ENCODE peak calls at places on chromosomes 1 and 21, in ten cellular contexts. One of them, this sample, is unnamed.

GRCh38 chr1:159913451-159914192 is 11.7 kb downstream of the TAGLN2 start:
- DNase-seq in CD8-positive, alpha-beta memory T cell: no peak
- DNase-seq in aorta: peak; percentile 29
- DNase-seq in astrocyte: no peak
- DNase-seq in testis: no peak
- DNase-seq in OCI-LY7: no peak
- DNase-seq in hepatocyte: no peak
- DNase-seq in GM23248: no peak
- DNase-seq in effector memory CD4-positive, alpha-beta T cell: no peak
- DNase-seq in mammary epithelial cell: peak; percentile 58
- DNase-seq in this sample: no peak

GRCh38 chr1:143660354-143660941 is 311.3 kb downstream of the FAM72C start:
- DNase-seq in astrocyte: no peak
- DNase-seq in GM23248: no peak
- DNase-seq in testis: no peak
- DNase-seq in mammary epithelial cell: no peak
- DNase-seq in OCI-LY7: no peak
- DNase-seq in hepatocyte: no peak
- DNase-seq in CD8-positive, alpha-beta memory T cell: no peak
- DNase-seq in effector memory CD4-positive, alpha-beta T cell: no peak
- DNase-seq in aorta: no peak
- DNase-seq in this sample: no peak

GRCh38 chr1:67441183-67441582 is 11.0 kb upstream of the SERBP1 start:
- DNase-seq in hepatocyte: peak; percentile 53
- DNase-seq in astrocyte: peak; percentile 48
- DNase-seq in GM23248: peak; percentile 46
- DNase-seq in aorta: peak; percentile 85
- DNase-seq in testis: peak; percentile 58
- DNase-seq in effector memory CD4-positive, alpha-beta T cell: no peak
- DNase-seq in OCI-LY7: peak; percentile 22
- DNase-seq in mammary epithelial cell: no peak
- DNase-seq in CD8-positive, alpha-beta memory T cell: no peak
- DNase-seq in this sample: no peak

GRCh38 chr1:81499487-81499886 is 301.2 kb upstream of the ADGRL2 start:
- DNase-seq in hepatocyte: no peak
- DNase-seq in CD8-positive, alpha-beta memory T cell: no peak
- DNase-seq in astrocyte: no peak
- DNase-seq in GM23248: no peak
- DNase-seq in OCI-LY7: no peak
- DNase-seq in mammary epithelial cell: no peak
- DNase-seq in effector memory CD4-positive, alpha-beta T cell: no peak
- DNase-seq in testis: no peak
- DNase-seq in aorta: no peak
- DNase-seq in this sample: no peak

GRCh38 chr1:177969825-177970371 is at the start of gene SEC16B:
- DNase-seq in astrocyte: no peak
- DNase-seq in effector memory CD4-positive, alpha-beta T cell: no peak
- DNase-seq in OCI-LY7: no peak
- DNase-seq in hepatocyte: peak; percentile 85
- DNase-seq in CD8-positive, alpha-beta memory T cell: no peak
- DNase-seq in aorta: no peak
- DNase-seq in testis: no peak
- DNase-seq in GM23248: no peak
- DNase-seq in mammary epithelial cell: no peak
- DNase-seq in this sample: no peak

GRCh38 chr21:15255359-15256157 is 190.8 kb upstream of the NRIP1 start:
- DNase-seq in testis: peak; percentile 16
- DNase-seq in OCI-LY7: no peak
- DNase-seq in astrocyte: no peak
- DNase-seq in mammary epithelial cell: no peak
- DNase-seq in aorta: no peak
- DNase-seq in GM23248: no peak
- DNase-seq in CD8-positive, alpha-beta memory T cell: no peak
- DNase-seq in effector memory CD4-positive, alpha-beta T cell: no peak
- DNase-seq in hepatocyte: no peak
- DNase-seq in this sample: no peak

GRCh38 chr1:32881871-32882850 is 4.1 kb upstream of the HPCA start:
- DNase-seq in mammary epithelial cell: no peak
- DNase-seq in aorta: no peak
- DNase-seq in OCI-LY7: no peak
- DNase-seq in CD8-positive, alpha-beta memory T cell: no peak
- DNase-seq in astrocyte: no peak
- DNase-seq in GM23248: no peak
- DNase-seq in effector memory CD4-positive, alpha-beta T cell: no peak
- DNase-seq in hepatocyte: no peak
- DNase-seq in testis: no peak
- DNase-seq in this sample: no peak

GRCh38 chr1:208061118-208061517 is 150.2 kb upstream of the CD34 start:
- DNase-seq in OCI-LY7: no peak
- DNase-seq in mammary epithelial cell: no peak
- DNase-seq in GM23248: no peak
- DNase-seq in CD8-positive, alpha-beta memory T cell: no peak
- DNase-seq in hepatocyte: no peak
- DNase-seq in testis: no peak
- DNase-seq in aorta: no peak
- DNase-seq in effector memory CD4-positive, alpha-beta T cell: no peak
- DNase-seq in astrocyte: no peak
- DNase-seq in this sample: no peak

GRCh38 chr21:28521932-28522826 is 470.5 kb downstream of the LTN1 start:
- DNase-seq in CD8-positive, alpha-beta memory T cell: peak; percentile 4
- DNase-seq in aorta: no peak
- DNase-seq in testis: peak; percentile 14
- DNase-seq in mammary epithelial cell: no peak
- DNase-seq in OCI-LY7: peak; percentile 39
- DNase-seq in astrocyte: no peak
- DNase-seq in GM23248: peak; percentile 62
- DNase-seq in effector memory CD4-positive, alpha-beta T cell: no peak
- DNase-seq in hepatocyte: peak; percentile 50
- DNase-seq in this sample: no peak

GRCh38 chr1:92709738-92710137 is 75.2 kb downstream of the EVI5 start:
- DNase-seq in effector memory CD4-positive, alpha-beta T cell: no peak
- DNase-seq in hepatocyte: peak; percentile 67
- DNase-seq in mammary epithelial cell: peak; percentile 47
- DNase-seq in aorta: no peak
- DNase-seq in OCI-LY7: no peak
- DNase-seq in astrocyte: peak; percentile 86
- DNase-seq in GM23248: peak; percentile 65
- DNase-seq in CD8-positive, alpha-beta memory T cell: no peak
- DNase-seq in testis: no peak
- DNase-seq in this sample: no peak

GRCh38 chr1:36159614-36160387 is 3.8 kb downstream of the MAP7D1 start:
- DNase-seq in GM23248: no peak
- DNase-seq in CD8-positive, alpha-beta memory T cell: no peak
- DNase-seq in astrocyte: no peak
- DNase-seq in mammary epithelial cell: no peak
- DNase-seq in testis: no peak
- DNase-seq in effector memory CD4-positive, alpha-beta T cell: no peak
- DNase-seq in OCI-LY7: no peak
- DNase-seq in aorta: no peak
- DNase-seq in hepatocyte: no peak
- DNase-seq in this sample: no peak

GRCh38 chr1:201140235-201140940 is 13.4 kb upstream of the ASCL5 start:
- DNase-seq in aorta: no peak
- DNase-seq in OCI-LY7: no peak
- DNase-seq in astrocyte: no peak
- DNase-seq in testis: no peak
- DNase-seq in hepatocyte: no peak
- DNase-seq in CD8-positive, alpha-beta memory T cell: no peak
- DNase-seq in GM23248: no peak
- DNase-seq in mammary epithelial cell: no peak
- DNase-seq in effector memory CD4-positive, alpha-beta T cell: no peak
- DNase-seq in this sample: no peak

GRCh38 chr1:201138311-201138840 is 11.4 kb upstream of the ASCL5 start:
- DNase-seq in mammary epithelial cell: no peak
- DNase-seq in GM23248: peak; percentile 16
- DNase-seq in hepatocyte: no peak
- DNase-seq in astrocyte: no peak
- DNase-seq in testis: no peak
- DNase-seq in effector memory CD4-positive, alpha-beta T cell: no peak
- DNase-seq in CD8-positive, alpha-beta memory T cell: no peak
- DNase-seq in OCI-LY7: no peak
- DNase-seq in aorta: peak; percentile 30
- DNase-seq in this sample: no peak

GRCh38 chr1:201137579-201138310 is 10.8 kb upstream of the ASCL5 start:
- DNase-seq in testis: peak; percentile 36
- DNase-seq in hepatocyte: peak; percentile 69
- DNase-seq in mammary epithelial cell: peak; percentile 68
- DNase-seq in OCI-LY7: no peak
- DNase-seq in effector memory CD4-positive, alpha-beta T cell: no peak
- DNase-seq in CD8-positive, alpha-beta memory T cell: no peak
- DNase-seq in GM23248: peak; percentile 97
- DNase-seq in astrocyte: peak; percentile 92
- DNase-seq in aorta: peak; percentile 89
- DNase-seq in this sample: no peak

GRCh38 chr1:201139756-201140155 is 12.8 kb upstream of the ASCL5 start:
- DNase-seq in effector memory CD4-positive, alpha-beta T cell: no peak
- DNase-seq in OCI-LY7: no peak
- DNase-seq in astrocyte: no peak
- DNase-seq in CD8-positive, alpha-beta memory T cell: no peak
- DNase-seq in GM23248: no peak
- DNase-seq in mammary epithelial cell: no peak
- DNase-seq in aorta: no peak
- DNase-seq in testis: no peak
- DNase-seq in hepatocyte: no peak
- DNase-seq in this sample: no peak

DNA sequence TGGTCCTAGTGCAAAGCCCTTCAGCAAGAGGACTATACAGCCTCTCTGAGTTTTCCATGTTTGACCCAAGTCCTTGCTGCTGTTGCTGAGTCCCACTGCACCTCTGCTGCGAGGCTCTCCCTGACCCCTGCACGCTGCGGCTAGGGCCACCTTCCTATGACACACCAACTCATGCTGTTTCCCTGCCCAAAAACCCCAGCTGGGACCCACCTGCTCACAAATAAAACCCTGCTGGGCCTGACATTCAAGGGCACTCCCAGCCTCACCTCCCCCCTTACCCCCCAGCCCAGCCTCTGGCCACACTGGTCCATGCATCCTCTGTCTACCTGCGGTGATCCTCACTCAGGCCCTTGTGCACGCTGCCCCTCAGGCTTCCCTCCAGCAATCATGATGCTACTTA is 12.3 kb upstream of the ASCL5 start:
- DNase-seq in hepatocyte: no peak
- DNase-seq in OCI-LY7: no peak
- DNase-seq in aorta: peak; percentile 28
- DNase-seq in GM23248: no peak
- DNase-seq in effector memory CD4-positive, alpha-beta T cell: no peak
- DNase-seq in astrocyte: no peak
- DNase-seq in mammary epithelial cell: no peak
- DNase-seq in testis: no peak
- DNase-seq in CD8-positive, alpha-beta memory T cell: no peak
- DNase-seq in this sample: no peak
- H3K36me3 ChIP-seq in hepatocyte: no peaks in the 10 kb centered on the region
- H3K36me3 ChIP-seq in OCI-LY7: peaks cover 10% of the 10 kb centered on the region
- H3K36me3 ChIP-seq in aorta: peaks cover 8% of the 10 kb centered on the region
- H3K36me3 ChIP-seq in GM23248: no peaks in the 10 kb centered on the region
- H3K36me3 ChIP-seq in effector memory CD4-positive, alpha-beta T cell: peaks cover 40% of the 10 kb centered on the region
- H3K36me3 ChIP-seq in astrocyte: peaks cover 16% of the 10 kb centered on the region
- H3K36me3 ChIP-seq in mammary epithelial cell: peaks cover 5% of the 10 kb centered on the region
- H3K36me3 ChIP-seq in testis: no peaks in the 10 kb centered on the region
- H3K36me3 ChIP-seq in CD8-positive, alpha-beta memory T cell: peaks cover 14% of the 10 kb centered on the region
- H3K36me3 ChIP-seq in this sample: peaks cover 19% of the 10 kb centered on the region

DNA sequence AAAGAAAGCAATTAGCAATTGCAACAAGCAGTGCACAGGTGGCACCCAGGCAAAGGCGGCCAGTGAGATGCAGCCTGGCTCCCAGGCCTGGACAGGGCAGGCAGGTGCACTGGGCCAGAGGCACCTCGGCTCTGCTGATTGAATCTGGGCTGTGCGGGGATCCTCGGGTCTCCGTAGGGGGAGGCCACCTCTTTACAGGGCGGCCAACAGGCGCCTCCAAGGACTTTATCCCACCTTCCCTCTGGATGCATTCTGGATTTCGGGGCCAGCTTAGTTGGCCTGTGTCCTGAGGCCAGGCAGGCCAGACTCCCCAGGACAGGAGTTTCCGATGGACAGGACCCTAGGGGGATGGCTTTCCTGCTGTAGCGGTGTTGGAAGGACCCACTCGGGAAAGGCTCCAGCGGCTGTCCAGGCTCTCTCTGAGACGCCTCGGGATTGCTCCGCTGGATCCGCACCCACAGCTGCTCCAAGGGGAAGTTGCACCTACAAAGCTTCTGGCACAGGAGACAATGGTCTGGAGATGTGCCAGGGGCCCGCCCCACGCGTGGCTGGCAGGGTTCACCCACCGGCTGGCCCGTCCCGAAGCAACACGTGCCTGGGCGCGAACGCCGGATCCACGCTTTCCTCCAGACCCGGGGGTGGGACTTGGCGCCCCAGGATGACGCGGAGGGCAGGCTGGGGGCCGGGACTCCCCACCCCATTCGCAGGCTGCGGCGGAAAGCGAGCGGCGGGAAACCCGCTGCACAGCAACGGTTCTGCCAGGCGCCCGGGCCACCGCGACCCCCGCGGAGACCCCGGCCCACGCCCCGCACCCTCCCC is 810 bp downstream of the SLC19A1 start:
- DNase-seq in hepatocyte: peak; percentile 67
- DNase-seq in mammary epithelial cell: peak; percentile 39
- DNase-seq in testis: peak; percentile 77
- DNase-seq in GM23248: peak; percentile 74
- DNase-seq in aorta: peak; percentile 86
- DNase-seq in astrocyte: peak; percentile 21
- DNase-seq in effector memory CD4-positive, alpha-beta T cell: peak; percentile 64
- DNase-seq in CD8-positive, alpha-beta memory T cell: peak; percentile 70
- DNase-seq in OCI-LY7: peak; percentile 68
- DNase-seq in this sample: peak; percentile 67
- H3K4me3 ChIP-seq in hepatocyte: peak overlapping the region; percentile 85
- H3K4me3 ChIP-seq in mammary epithelial cell: peak overlapping the region; percentile 54
- H3K4me3 ChIP-seq in testis: peak overlapping the region; percentile 67
- H3K4me3 ChIP-seq in GM23248: peak overlapping the region; percentile 74
- H3K4me3 ChIP-seq in aorta: peak overlapping the region; percentile 65
- H3K4me3 ChIP-seq in astrocyte: peak overlapping the region; percentile 59
- H3K4me3 ChIP-seq in effector memory CD4-positive, alpha-beta T cell: peak overlapping the region; percentile 56
- H3K4me3 ChIP-seq in CD8-positive, alpha-beta memory T cell: peak overlapping the region; percentile 48
- H3K4me3 ChIP-seq in OCI-LY7: peak overlapping the region; percentile 71
- H3K4me3 ChIP-seq in this sample: no peak overlapping the region

DNA sequence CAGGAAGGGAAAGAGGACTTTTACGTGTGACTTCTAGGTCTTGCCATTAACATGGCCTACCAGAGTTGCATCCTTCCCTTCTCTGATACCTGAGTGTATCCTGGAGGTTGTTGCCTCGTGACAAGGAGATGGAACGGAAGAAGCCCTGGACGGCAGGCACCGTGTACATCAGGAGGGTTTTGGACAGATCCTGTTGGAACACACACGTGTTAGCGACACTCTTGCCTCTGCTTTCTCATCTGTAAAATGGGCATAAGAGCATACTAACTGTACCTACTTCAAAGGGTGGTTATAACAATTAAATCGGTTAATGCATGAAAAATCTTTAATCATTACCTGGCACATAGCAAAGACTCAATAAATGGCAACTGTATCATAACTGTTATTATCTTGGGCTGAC is 30.0 kb upstream of the EXOSC10 start:
- DNase-seq in GM23248: no peak
- DNase-seq in OCI-LY7: no peak
- DNase-seq in effector memory CD4-positive, alpha-beta T cell: no peak
- DNase-seq in CD8-positive, alpha-beta memory T cell: no peak
- DNase-seq in mammary epithelial cell: no peak
- DNase-seq in aorta: no peak
- DNase-seq in astrocyte: no peak
- DNase-seq in testis: no peak
- DNase-seq in hepatocyte: no peak
- DNase-seq in this sample: no peak
- H3K36me3 ChIP-seq in GM23248: peaks cover 45% of the 10 kb centered on the region
- H3K36me3 ChIP-seq in OCI-LY7: peaks cover 96% of the 10 kb centered on the region
- H3K36me3 ChIP-seq in effector memory CD4-positive, alpha-beta T cell: peaks cover 89% of the 10 kb centered on the region
- H3K36me3 ChIP-seq in CD8-positive, alpha-beta memory T cell: peaks cover 81% of the 10 kb centered on the region
- H3K36me3 ChIP-seq in mammary epithelial cell: peaks cover 17% of the 10 kb centered on the region
- H3K36me3 ChIP-seq in aorta: peaks cover 30% of the 10 kb centered on the region
- H3K36me3 ChIP-seq in astrocyte: peaks cover 55% of the 10 kb centered on the region
- H3K36me3 ChIP-seq in testis: no peaks in the 10 kb centered on the region
- H3K36me3 ChIP-seq in hepatocyte: no peaks in the 10 kb centered on the region
- H3K36me3 ChIP-seq in this sample: peaks cover 94% of the 10 kb centered on the region

GRCh38 chr1:98054786-98055185 is 134.0 kb upstream of the DPYD start:
- DNase-seq in GM23248: no peak
- DNase-seq in effector memory CD4-positive, alpha-beta T cell: no peak
- DNase-seq in astrocyte: no peak
- DNase-seq in testis: no peak
- DNase-seq in hepatocyte: no peak
- DNase-seq in CD8-positive, alpha-beta memory T cell: no peak
- DNase-seq in aorta: no peak
- DNase-seq in OCI-LY7: no peak
- DNase-seq in mammary epithelial cell: no peak
- DNase-seq in this sample: no peak
- H3K4me3 ChIP-seq in GM23248: no peak overlapping the region
- H3K4me3 ChIP-seq in effector memory CD4-positive, alpha-beta T cell: no peak overlapping the region
- H3K4me3 ChIP-seq in astrocyte: peak overlapping the region; percentile 59
- H3K4me3 ChIP-seq in testis: no peak overlapping the region
- H3K4me3 ChIP-seq in hepatocyte: no peak overlapping the region
- H3K4me3 ChIP-seq in CD8-positive, alpha-beta memory T cell: no peak overlapping the region
- H3K4me3 ChIP-seq in aorta: no peak overlapping the region
- H3K4me3 ChIP-seq in OCI-LY7: no peak overlapping the region
- H3K4me3 ChIP-seq in mammary epithelial cell: no peak overlapping the region
- H3K4me3 ChIP-seq in this sample: no peak overlapping the region